ENCODE peak calls at places on chromosomes 11 and 22, in five cellular contexts. M is K562, L is transverse colon, F is stomach, E is ovary. H is an unnamed sample.

GRCh38 chr11:10540546-10540914 is 457 bp downstream of the RNF141 start:
- DNase-seq in F (peak), E (no peak), L (no peak), M (peak), H (no peak)

GRCh38 chr11:131691558-131692041 is 321.2 kb downstream of the NTM start:
- DNase-seq in E (no peak), M (peak), F (no peak), L (no peak), H (no peak)

GRCh38 chr22:42680648-42681047 is 31.5 kb upstream of the CYB5R3 start:
- DNase-seq in F (no peak), M (peak), E (no peak), L (no peak), H (no peak)

GRCh38 chr11:1676254-1676740 is 20.7 kb upstream of the KRTAP5-6 start:
- DNase-seq in E (no peak), M (no peak), F (no peak), L (no peak), H (no peak)

GRCh38 chr22:40216041-40216756 is 38.5 kb downstream of the TNRC6B start:
- DNase-seq in L (peak), E (no peak), M (no peak), F (peak), H (no peak)

GRCh38 chr11:11813288-11813962 is 28.3 kb upstream of the USP47 start:
- DNase-seq in L (peak), F (peak), M (peak), E (no peak), H (no peak)

GRCh38 chr11:19275496-19275895 is 34.8 kb upstream of the E2F8 start:
- DNase-seq in M (no peak), L (no peak), F (no peak), E (no peak), H (no peak)

GRCh38 chr11:62501432-62501891 is 45.1 kb downstream of the AHNAK start:
- DNase-seq in E (no peak), F (peak), L (no peak), M (peak), H (no peak)

GRCh38 chr11:1825039-1825740 is 9.6 kb upstream of the SYT8 start:
- DNase-seq in F (peak), L (peak), M (peak), E (no peak), H (no peak)

GRCh38 chr11:120182790-120183491 is 27.9 kb upstream of the OAF start:
- DNase-seq in E (peak), M (peak), L (peak), F (peak), H (peak)

GRCh38 chr22:37892566-37893338 is 13.3 kb upstream of the MICALL1 start:
- DNase-seq in E (peak), F (peak), L (no peak), M (no peak), H (no peak)

GRCh38 chr11:109819410-109819809 is 273.8 kb upstream of the ZC3H12C start:
- DNase-seq in L (no peak), M (no peak), F (no peak), E (no peak), H (no peak)

GRCh38 chr22:49197986-49198704 is 629.5 kb downstream of the BRD1 start:
- DNase-seq in L (no peak), F (no peak), E (no peak), M (no peak), H (no peak)

GRCh38 chr22:28994522-28994921 is 67.1 kb downstream of the C22orf31 start:
- DNase-seq in E (no peak), L (no peak), M (no peak), F (no peak), H (no peak)

GRCh38 chr11:93192163-93192562 is 5.6 kb downstream of the SLC36A4 start:
- DNase-seq in F (no peak), L (no peak), M (peak), E (no peak), H (no peak)

GRCh38 chr11:103773537-103773936 is 262.9 kb upstream of the DDI1 start:
- DNase-seq in M (no peak), F (no peak), E (peak), L (no peak), H (no peak)

GRCh38 chr11:13868710-13869403 is 93.7 kb upstream of the SPON1 start:
- DNase-seq in E (no peak), L (no peak), F (no peak), M (no peak), H (no peak)

GRCh38 chr11:131683131-131683530 is 312.7 kb downstream of the NTM start:
- DNase-seq in E (no peak), M (no peak), L (no peak), F (no peak), H (no peak)

GRCh38 chr11:44140805-44141204 is 45.3 kb downstream of the EXT2 start:
- DNase-seq in F (no peak), M (no peak), L (no peak), E (no peak), H (no peak)

GRCh38 chr22:20956258-20957117 is 10.6 kb upstream of the AIFM3 start:
- DNase-seq in M (no peak), F (no peak), E (no peak), L (peak), H (no peak)

GRCh38 chr11:131408011-131408640 is 37.7 kb downstream of the NTM start:
- DNase-seq in M (peak), F (peak), L (no peak), E (no peak), H (no peak)

GRCh38 chr11:69650832-69651344 is 9.9 kb downstream of the CCND1 start:
- DNase-seq in E (no peak), L (no peak), F (no peak), M (no peak), H (no peak)

DNA sequence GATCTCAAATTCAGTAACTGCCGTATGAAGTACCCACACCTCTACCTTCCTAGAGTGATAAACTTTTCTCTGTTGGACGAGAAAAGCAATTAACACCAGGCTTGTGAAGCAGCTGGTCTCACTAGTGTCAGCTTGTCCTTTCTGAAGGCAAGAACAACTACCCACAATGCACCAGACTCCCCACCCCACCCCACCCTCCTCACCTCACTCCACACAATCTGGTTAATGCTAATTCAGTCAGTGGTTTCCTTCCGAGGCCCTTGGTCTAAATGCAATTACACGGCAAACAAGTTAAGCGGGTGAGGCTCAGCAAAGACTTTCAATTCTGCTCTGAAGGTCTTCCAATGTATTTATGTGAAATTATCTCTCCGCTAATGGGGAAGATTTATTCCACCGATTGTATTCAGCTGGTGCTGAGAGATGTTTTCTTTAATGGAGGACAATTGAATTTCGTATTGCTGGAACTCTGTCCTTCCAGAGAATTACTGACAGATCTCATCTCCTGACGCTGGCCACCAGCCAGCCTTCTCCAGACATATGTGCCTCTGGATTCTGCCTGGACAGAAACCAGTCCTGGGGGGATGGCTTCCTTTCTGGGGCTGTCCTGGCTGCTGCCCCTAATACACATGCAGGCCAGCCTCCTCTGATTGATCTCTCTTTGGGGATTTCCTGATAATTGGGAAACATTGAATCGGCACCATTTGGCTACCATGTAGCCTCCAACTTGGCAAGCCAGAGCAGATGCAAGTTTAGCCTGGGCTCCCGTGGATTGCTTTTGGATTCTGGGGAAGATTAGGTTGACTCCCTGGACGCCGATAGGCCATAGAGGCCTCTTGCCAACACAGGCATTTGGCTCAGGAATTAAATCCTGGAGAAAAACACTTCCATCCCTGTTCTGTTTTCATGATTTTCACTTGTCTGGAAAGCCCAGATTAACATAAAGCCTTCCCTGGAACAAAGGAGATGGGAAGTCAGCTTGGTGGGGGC is 165.8 kb upstream of the NARS2 start:
- DNase-seq in F (no peak), E (no peak), M (no peak), L (peak), H (no peak)
- TF ChIP-seq EP300 in F (no peak), E (no peak), M (no peak), L (no peak), H (no peak)

GRCh38 chr11:118170231-118170630 is 6.2 kb downstream of the SCN2B start:
- DNase-seq in M (no peak), E (no peak), F (no peak), L (no peak), H (no peak)

GRCh38 chr11:118170892-118171273 is 5.6 kb downstream of the SCN2B start:
- DNase-seq in E (no peak), F (peak), L (no peak), M (no peak), H (no peak)

GRCh38 chr11:118172356-118172755 is 4.1 kb downstream of the SCN2B start:
- DNase-seq in F (no peak), M (no peak), E (no peak), L (no peak), H (no peak)

GRCh38 chr11:118169300-118170140 is 6.9 kb downstream of the SCN2B start:
- DNase-seq in F (no peak), M (no peak), L (no peak), E (no peak), H (no peak)

DNA sequence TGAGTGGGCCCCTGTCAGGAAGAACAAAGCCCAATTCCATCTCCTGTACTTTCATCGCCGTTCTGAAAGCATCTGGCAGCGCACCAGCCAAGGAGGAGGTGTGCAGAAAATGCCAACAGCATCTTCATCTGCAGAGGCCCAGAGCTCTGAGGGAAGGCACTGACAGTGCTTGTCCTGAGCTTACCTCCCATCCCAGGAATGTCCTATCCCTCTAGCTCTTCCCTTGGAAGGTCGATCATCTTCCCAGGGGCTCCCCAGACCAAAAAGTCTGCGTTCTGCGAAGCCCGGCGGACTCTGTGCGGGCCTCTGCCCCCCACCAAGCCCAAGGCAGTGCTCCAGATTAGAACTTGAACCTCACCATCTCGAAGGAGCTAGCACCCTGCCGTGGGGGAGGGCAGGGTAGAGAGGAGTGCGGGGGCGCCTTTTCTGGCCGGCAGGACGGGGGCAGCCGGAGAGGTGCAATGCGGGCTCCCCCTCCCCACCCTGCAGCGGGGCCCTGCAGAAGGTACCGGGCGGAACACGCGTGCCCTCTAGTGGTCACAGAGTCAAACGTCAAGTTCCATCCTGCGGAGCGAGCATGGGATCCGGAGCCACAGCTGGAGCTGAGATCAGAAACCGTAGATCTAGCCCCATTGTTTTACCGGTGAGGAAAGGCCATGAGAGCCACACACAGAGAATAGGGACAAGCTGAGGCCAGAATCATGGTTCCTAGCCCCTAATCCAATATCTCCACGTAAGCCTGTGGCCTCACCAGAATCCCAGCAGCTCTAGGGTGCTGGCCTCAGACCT is 5.0 kb downstream of the SCN2B start:
- DNase-seq in L (peak), M (peak), E (peak), F (peak), H (no peak)
- H3K27ac ChIP-seq in L (no peak), M (no peak), E (no peak), F (no peak), H (no peak)

DNA sequence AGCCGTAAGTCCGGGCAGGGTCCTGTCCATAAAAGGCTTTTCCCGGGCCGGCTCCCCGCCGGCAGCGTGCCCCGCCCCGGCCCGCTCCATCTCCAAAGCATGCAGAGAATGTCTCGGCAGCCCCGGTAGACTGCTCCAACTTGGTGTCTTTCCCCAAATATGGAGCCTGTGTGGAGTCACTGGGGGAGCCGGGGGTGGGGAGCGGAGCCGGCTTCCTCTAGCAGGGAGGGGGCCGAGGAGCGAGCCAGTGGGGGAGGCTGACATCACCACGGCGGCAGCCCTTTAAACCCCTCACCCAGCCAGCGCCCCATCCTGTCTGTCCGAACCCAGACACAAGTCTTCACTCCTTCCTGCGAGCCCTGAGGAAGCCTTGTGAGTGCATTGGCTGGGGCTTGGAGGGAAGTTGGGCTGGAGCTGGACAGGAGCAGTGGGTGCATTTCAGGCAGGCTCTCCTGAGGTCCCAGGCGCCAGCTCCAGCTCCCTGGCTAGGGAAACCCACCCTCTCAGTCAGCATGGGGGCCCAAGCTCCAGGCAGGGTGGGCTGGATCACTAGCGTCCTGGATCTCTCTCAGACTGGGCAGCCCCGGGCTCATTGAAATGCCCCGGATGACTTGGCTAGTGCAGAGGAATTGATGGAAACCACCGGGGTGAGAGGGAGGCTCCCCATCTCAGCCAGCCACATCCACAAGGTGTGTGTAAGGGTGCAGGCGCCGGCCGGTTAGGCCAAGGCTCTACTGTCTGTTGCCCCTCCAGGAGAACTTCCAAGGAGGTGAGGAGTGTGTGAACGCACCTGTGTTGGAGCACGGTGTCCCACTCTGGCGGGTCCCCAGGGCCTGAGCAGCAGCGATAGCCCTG is at the start of gene TAGLN:
- DNase-seq in M (no peak), E (peak), L (peak), F (peak), H (no peak)
- TF ChIP-seq EP300 in M (no peak), E (peak), L (no peak), F (peak), H (no peak)

GRCh38 chr11:75319035-75319877 is 32.2 kb downstream of the ARRB1 start:
- DNase-seq in L (peak), M (no peak), E (no peak), F (peak), H (no peak)
- H3K27ac ChIP-seq in L (peak), M (no peak), E (peak), F (peak), H (peak)

GRCh38 chr11:25991476-25991875 is 340.5 kb upstream of the ANO3 start:
- DNase-seq in M (no peak), E (no peak), L (no peak), F (no peak), H (no peak)
- TF ChIP-seq EP300 in M (no peak), E (no peak), L (no peak), F (no peak), H (no peak)

GRCh38 chr11:65591939-65592814 is 3.4 kb downstream of the KCNK7 start:
- DNase-seq in M (no peak), L (peak), E (peak), F (peak), H (no peak)
- H3K27ac ChIP-seq in M (no peak), L (peak), E (no peak), F (peak), H (peak)

H was measured in esophagus muscularis mucosa.